ENCODE peak calls at places on chromosomes 5 and 9, in seven cellular contexts. One of them, this sample, is unnamed.

GRCh38 chr5:169190860-169191259 is 110.1 kb downstream of the SLIT3 start:
- DNase-seq in mesothelial cell of epicardium: no peak
- DNase-seq in SHP77: no peak
- DNase-seq in dorsolateral prefrontal cortex: no peak
- DNase-seq in RPMI8226: no peak
- DNase-seq in AG08396: no peak
- DNase-seq in H9: no peak
- DNase-seq in this sample: no peak

GRCh38 chr9:79799691-79800345 is 228.1 kb downstream of the TLE4 start:
- DNase-seq in mesothelial cell of epicardium: no peak
- DNase-seq in SHP77: no peak
- DNase-seq in dorsolateral prefrontal cortex: no peak
- DNase-seq in RPMI8226: no peak
- DNase-seq in AG08396: no peak
- DNase-seq in H9: no peak
- DNase-seq in this sample: no peak

GRCh38 chr9:114285166-114285867 is 37.6 kb upstream of the ORM1 start:
- DNase-seq in mesothelial cell of epicardium: peak
- DNase-seq in SHP77: no peak
- DNase-seq in dorsolateral prefrontal cortex: peak
- DNase-seq in RPMI8226: no peak
- DNase-seq in AG08396: peak
- DNase-seq in H9: peak
- DNase-seq in this sample: peak

GRCh38 chr9:34430843-34431437 is 27.4 kb downstream of the FAM219A start:
- DNase-seq in mesothelial cell of epicardium: peak
- DNase-seq in SHP77: peak
- DNase-seq in dorsolateral prefrontal cortex: peak
- DNase-seq in RPMI8226: peak
- DNase-seq in AG08396: peak
- DNase-seq in H9: peak
- DNase-seq in this sample: no peak

GRCh38 chr9:91405343-91406077 is 18.1 kb downstream of the NFIL3 start:
- DNase-seq in mesothelial cell of epicardium: no peak
- DNase-seq in SHP77: no peak
- DNase-seq in dorsolateral prefrontal cortex: no peak
- DNase-seq in RPMI8226: no peak
- DNase-seq in AG08396: no peak
- DNase-seq in H9: no peak
- DNase-seq in this sample: no peak

GRCh38 chr5:41346609-41347008 is 133.3 kb upstream of the C6 start:
- DNase-seq in mesothelial cell of epicardium: no peak
- DNase-seq in SHP77: peak
- DNase-seq in dorsolateral prefrontal cortex: no peak
- DNase-seq in RPMI8226: no peak
- DNase-seq in AG08396: no peak
- DNase-seq in H9: no peak
- DNase-seq in this sample: no peak

GRCh38 chr9:92720209-92720765 is 44.3 kb downstream of the BICD2 start:
- DNase-seq in mesothelial cell of epicardium: no peak
- DNase-seq in SHP77: no peak
- DNase-seq in dorsolateral prefrontal cortex: no peak
- DNase-seq in RPMI8226: no peak
- DNase-seq in AG08396: no peak
- DNase-seq in H9: no peak
- DNase-seq in this sample: no peak

GRCh38 chr9:113675475-113675941 is 200.6 kb upstream of the ZNF618 start:
- DNase-seq in mesothelial cell of epicardium: no peak
- DNase-seq in SHP77: no peak
- DNase-seq in dorsolateral prefrontal cortex: no peak
- DNase-seq in RPMI8226: no peak
- DNase-seq in AG08396: peak
- DNase-seq in H9: no peak
- DNase-seq in this sample: no peak

GRCh38 chr9:123522921-123523320 is 166.9 kb downstream of the CRB2 start:
- DNase-seq in mesothelial cell of epicardium: no peak
- DNase-seq in SHP77: no peak
- DNase-seq in dorsolateral prefrontal cortex: no peak
- DNase-seq in RPMI8226: no peak
- DNase-seq in AG08396: no peak
- DNase-seq in H9: no peak
- DNase-seq in this sample: no peak

GRCh38 chr9:91949946-91950664 is at the start of gene ROR2:
- DNase-seq in mesothelial cell of epicardium: peak
- DNase-seq in SHP77: peak
- DNase-seq in dorsolateral prefrontal cortex: no peak
- DNase-seq in RPMI8226: peak
- DNase-seq in AG08396: peak
- DNase-seq in H9: peak
- DNase-seq in this sample: peak

GRCh38 chr5:9716838-9717281 is 86.7 kb upstream of the TAS2R1 start:
- DNase-seq in mesothelial cell of epicardium: no peak
- DNase-seq in SHP77: no peak
- DNase-seq in dorsolateral prefrontal cortex: no peak
- DNase-seq in RPMI8226: peak
- DNase-seq in AG08396: peak
- DNase-seq in H9: no peak
- DNase-seq in this sample: no peak

GRCh38 chr9:73170185-73170957 is 18.7 kb downstream of the ANXA1 start:
- DNase-seq in mesothelial cell of epicardium: no peak
- DNase-seq in SHP77: no peak
- DNase-seq in dorsolateral prefrontal cortex: no peak
- DNase-seq in RPMI8226: no peak
- DNase-seq in AG08396: no peak
- DNase-seq in H9: no peak
- DNase-seq in this sample: no peak

GRCh38 chr5:154712518-154713437 is 42.4 kb upstream of the LARP1 start:
- DNase-seq in mesothelial cell of epicardium: no peak
- DNase-seq in SHP77: no peak
- DNase-seq in dorsolateral prefrontal cortex: no peak
- DNase-seq in RPMI8226: no peak
- DNase-seq in AG08396: no peak
- DNase-seq in H9: peak
- DNase-seq in this sample: no peak

GRCh38 chr5:108727154-108727638 is 20.5 kb upstream of the FER start:
- DNase-seq in mesothelial cell of epicardium: peak
- DNase-seq in SHP77: peak
- DNase-seq in dorsolateral prefrontal cortex: no peak
- DNase-seq in RPMI8226: no peak
- DNase-seq in AG08396: peak
- DNase-seq in H9: no peak
- DNase-seq in this sample: no peak

GRCh38 chr5:112116372-112116771 is 302.7 kb downstream of the EPB41L4A start:
- DNase-seq in mesothelial cell of epicardium: no peak
- DNase-seq in SHP77: no peak
- DNase-seq in dorsolateral prefrontal cortex: no peak
- DNase-seq in RPMI8226: no peak
- DNase-seq in AG08396: no peak
- DNase-seq in H9: no peak
- DNase-seq in this sample: no peak

GRCh38 chr9:83154087-83154736 is 91.3 kb upstream of the RASEF start:
- DNase-seq in mesothelial cell of epicardium: no peak
- DNase-seq in SHP77: no peak
- DNase-seq in dorsolateral prefrontal cortex: no peak
- DNase-seq in RPMI8226: peak
- DNase-seq in AG08396: no peak
- DNase-seq in H9: no peak
- DNase-seq in this sample: no peak

GRCh38 chr5:37615184-37615583 is 224.7 kb downstream of the GDNF start:
- DNase-seq in mesothelial cell of epicardium: no peak
- DNase-seq in SHP77: no peak
- DNase-seq in dorsolateral prefrontal cortex: no peak
- DNase-seq in RPMI8226: no peak
- DNase-seq in AG08396: peak
- DNase-seq in H9: no peak
- DNase-seq in this sample: no peak

GRCh38 chr5:9456435-9457042 is 89.3 kb downstream of the SEMA5A start:
- DNase-seq in mesothelial cell of epicardium: no peak
- DNase-seq in SHP77: no peak
- DNase-seq in dorsolateral prefrontal cortex: no peak
- DNase-seq in RPMI8226: peak
- DNase-seq in AG08396: peak
- DNase-seq in H9: no peak
- DNase-seq in this sample: no peak

GRCh38 chr5:36662291-36662851 is 56.0 kb downstream of the SLC1A3 start:
- DNase-seq in mesothelial cell of epicardium: no peak
- DNase-seq in SHP77: no peak
- DNase-seq in dorsolateral prefrontal cortex: peak
- DNase-seq in RPMI8226: no peak
- DNase-seq in AG08396: no peak
- DNase-seq in H9: peak
- DNase-seq in this sample: no peak

GRCh38 chr5:64876203-64876602 is 107.5 kb downstream of the CWC27 start:
- DNase-seq in mesothelial cell of epicardium: no peak
- DNase-seq in SHP77: no peak
- DNase-seq in dorsolateral prefrontal cortex: no peak
- DNase-seq in RPMI8226: no peak
- DNase-seq in AG08396: no peak
- DNase-seq in H9: no peak
- DNase-seq in this sample: no peak